ENCODE peak calls at places on chromosomes 5 and 9, in seven cellular contexts. O is DND-41; V is MM.1S; Q is right atrium auricular region; F is ovary; P is CD8-positive, alpha-beta T cell; X is heart right ventricle. S is an unnamed sample.

GRCh38 chr5:317086-317811 is 4.3 kb upstream of the AHRR start:
- DNase-seq in O (no peak), V (no peak), Q (no peak), F (no peak), P (peak; percentile 67), X (no peak), S (no peak)

GRCh38 chr5:10615693-10616092 is 51.8 kb downstream of the ANKRD33B start:
- DNase-seq in O (no peak), V (no peak), Q (no peak), F (no peak), P (no peak), X (no peak), S (no peak)

GRCh38 chr9:128276574-128277270 is 646 bp downstream of the SWI5 start:
- DNase-seq in O (no peak), V (no peak), Q (peak; percentile 65), F (peak; percentile 66), P (no peak), X (peak; percentile 46), S (no peak)

GRCh38 chr5:177455036-177455660 is 8.5 kb downstream of the PRR7 start:
- DNase-seq in O (peak; percentile 86), V (peak; percentile 93), Q (no peak), F (peak; percentile 84), P (peak; percentile 96), X (peak; percentile 78), S (no peak)

GRCh38 chr9:121278535-121279169 is 10.7 kb downstream of the GSN start:
- DNase-seq in O (peak; percentile 24), V (peak; percentile 56), Q (peak; percentile 90), F (no peak), P (no peak), X (peak; percentile 83), S (peak; percentile 95)

GRCh38 chr5:55816342-55816741 is 34.8 kb upstream of the IL31RA start:
- DNase-seq in O (no peak), V (no peak), Q (no peak), F (no peak), P (no peak), X (no peak), S (no peak)

GRCh38 chr9:4837126-4837767 is 44.5 kb downstream of the RCL1 start:
- DNase-seq in O (no peak), V (no peak), Q (no peak), F (no peak), P (no peak), X (no peak), S (no peak)

GRCh38 chr9:109107402-109108240 is 12.1 kb downstream of the TMEM245 start:
- DNase-seq in O (no peak), V (no peak), Q (no peak), F (no peak), P (no peak), X (no peak), S (no peak)

GRCh38 chr5:10565785-10566506 is 2.1 kb downstream of the ANKRD33B start:
- DNase-seq in O (peak; percentile 74), V (peak; percentile 37), Q (no peak), F (no peak), P (no peak), X (no peak), S (no peak)

GRCh38 chr5:126534543-126534942 is 60.5 kb downstream of the ALDH7A1 start:
- DNase-seq in O (no peak), V (no peak), Q (no peak), F (no peak), P (no peak), X (no peak), S (no peak)

GRCh38 chr5:53607896-53608295 is 47.5 kb downstream of the NDUFS4 start:
- DNase-seq in O (no peak), V (no peak), Q (no peak), F (no peak), P (no peak), X (no peak), S (no peak)

GRCh38 chr9:23825143-23825531 is 903 bp downstream of the ELAVL2 start:
- DNase-seq in O (no peak), V (no peak), Q (no peak), F (no peak), P (no peak), X (no peak), S (no peak)

GRCh38 chr9:82957526-82958379 is 105.2 kb downstream of the RASEF start:
- DNase-seq in O (no peak), V (no peak), Q (no peak), F (no peak), P (no peak), X (no peak), S (no peak)

GRCh38 chr5:165914462-165914861 is 2377.0 kb upstream of the WWC1 start:
- DNase-seq in O (no peak), V (no peak), Q (no peak), F (no peak), P (no peak), X (no peak), S (no peak)

GRCh38 chr5:56215019-56215830 is 17.9 kb downstream of the ANKRD55 start:
- DNase-seq in O (no peak), V (no peak), Q (no peak), F (no peak), P (no peak), X (no peak), S (no peak)

GRCh38 chr5:1229822-1230221 is 4.6 kb downstream of the SLC6A18 start:
- DNase-seq in O (peak; percentile 26), V (no peak), Q (no peak), F (no peak), P (no peak), X (no peak), S (no peak)

GRCh38 chr9:93600504-93600903 is 24.1 kb downstream of the PHF2 start:
- DNase-seq in O (peak; percentile 18), V (no peak), Q (peak; percentile 50), F (no peak), P (no peak), X (no peak), S (no peak)

GRCh38 chr9:1946506-1946905 is 68.6 kb upstream of the SMARCA2 start:
- DNase-seq in O (no peak), V (no peak), Q (no peak), F (no peak), P (no peak), X (no peak), S (no peak)

GRCh38 chr9:98251554-98251953 is 3.9 kb downstream of the TBC1D2 start:
- DNase-seq in O (no peak), V (no peak), Q (no peak), F (no peak), P (no peak), X (no peak), S (no peak)

GRCh38 chr5:181200816-181201215 is 4.2 kb downstream of the TRIM7 start:
- DNase-seq in O (no peak), V (peak; percentile 1), Q (no peak), F (no peak), P (no peak), X (no peak), S (no peak)

GRCh38 chr5:178118345-178118744 is 5.0 kb downstream of the N4BP3 start:
- DNase-seq in O (no peak), V (no peak), Q (no peak), F (no peak), P (no peak), X (no peak), S (no peak)

GRCh38 chr9:71890042-71890680 is 20.8 kb downstream of the ABHD17B start:
- DNase-seq in O (no peak), V (no peak), Q (no peak), F (no peak), P (no peak), X (no peak), S (no peak)

GRCh38 chr5:147567917-147568598 is 58.2 kb upstream of the DPYSL3 start:
- DNase-seq in O (no peak), V (peak; percentile 15), Q (no peak), F (no peak), P (no peak), X (no peak), S (no peak)
- H3K27ac ChIP-seq in O (no peak overlapping the region), V (no peak overlapping the region), Q (no peak overlapping the region), F (no peak overlapping the region), P (no peak overlapping the region), X (no peak overlapping the region), S (no peak overlapping the region)

DNA sequence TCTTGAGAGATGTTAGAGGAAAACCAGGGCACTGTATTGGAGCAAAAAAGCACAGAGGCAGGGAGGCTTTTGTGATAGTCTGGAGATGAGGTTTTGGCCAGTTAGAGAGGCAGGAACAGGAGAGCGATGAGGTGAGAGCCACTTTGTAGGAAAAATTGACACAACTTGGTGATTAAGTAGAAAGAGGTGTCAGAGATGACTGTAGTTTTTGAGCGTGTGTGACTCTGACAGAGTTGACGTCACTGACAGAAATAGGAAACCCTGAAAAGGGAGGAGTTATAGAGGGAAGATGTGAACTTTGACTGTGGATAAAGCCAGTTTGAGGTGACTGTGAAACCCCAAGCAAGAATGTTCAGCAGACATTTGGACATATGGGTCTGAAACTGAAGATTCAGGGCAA is 15.7 kb downstream of the NFX1 start:
- DNase-seq in O (no peak), V (no peak), Q (no peak), F (no peak), P (no peak), X (no peak), S (no peak)
- H3K36me3 ChIP-seq in O (peaks cover 96% of the 10 kb centered on the region), V (peaks cover 13% of the 10 kb centered on the region), Q (peaks cover 100% of the 10 kb centered on the region), F (no peaks in the 10 kb centered on the region), P (peaks cover 72% of the 10 kb centered on the region), X (peaks cover 100% of the 10 kb centered on the region), S (peaks cover 12% of the 10 kb centered on the region)

GRCh38 chr5:136164226-136164625 is 28.7 kb downstream of the SMIM32 start:
- DNase-seq in O (no peak), V (peak; percentile 21), Q (no peak), F (no peak), P (no peak), X (no peak), S (no peak)

GRCh38 chr5:136169218-136169617 is 23.7 kb downstream of the SMIM32 start:
- DNase-seq in O (no peak), V (no peak), Q (no peak), F (no peak), P (no peak), X (no peak), S (no peak)

GRCh38 chr5:136162001-136162400 is 29.4 kb downstream of the SMAD5 start:
- DNase-seq in O (no peak), V (no peak), Q (no peak), F (no peak), P (no peak), X (no peak), S (no peak)

DNA sequence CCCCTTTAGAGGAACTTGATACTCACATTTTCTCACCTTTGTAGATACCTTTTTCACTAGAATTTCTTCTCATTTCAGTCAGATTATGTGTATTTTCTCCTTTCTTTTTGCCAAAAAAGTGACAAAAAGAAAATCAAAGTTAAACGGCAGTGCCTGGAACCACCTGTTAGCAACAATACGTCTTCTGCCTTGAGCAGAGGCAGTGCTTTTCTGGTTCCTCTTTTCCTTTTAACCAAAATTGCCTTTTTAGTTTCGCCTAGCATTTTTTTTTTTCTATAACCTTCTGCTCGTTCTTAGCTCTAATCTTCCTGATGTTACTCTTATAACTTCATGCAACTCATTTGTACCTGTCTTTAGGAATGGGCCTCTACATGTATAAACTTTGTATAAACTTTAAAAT is 26.1 kb downstream of the SMIM32 start:
- DNase-seq in O (no peak), V (peak; percentile 15), Q (no peak), F (no peak), P (no peak), X (no peak), S (no peak)
- H3K27ac ChIP-seq in O (no peak overlapping the region), V (peak overlapping the region; percentile 19), Q (no peak overlapping the region), F (no peak overlapping the region), P (no peak overlapping the region), X (no peak overlapping the region), S (no peak overlapping the region)

DNA sequence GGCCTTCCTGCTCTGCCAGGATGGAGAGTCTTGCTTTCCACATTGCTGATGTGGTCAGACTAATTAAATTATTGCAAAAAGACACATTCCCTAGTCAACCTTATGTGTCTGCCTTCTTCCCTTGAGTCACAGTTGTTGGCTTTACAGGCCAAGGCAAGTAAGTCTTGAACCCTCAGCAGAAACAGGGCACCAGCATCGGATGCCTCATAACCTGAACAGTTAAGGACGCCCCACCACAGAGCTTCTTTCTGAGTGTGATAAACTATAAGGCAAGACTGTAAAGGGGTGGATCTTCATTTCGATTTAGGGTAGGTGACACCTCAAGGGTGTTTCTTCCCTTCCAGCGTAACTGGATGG is 670 bp upstream of the KIF2A start:
- DNase-seq in O (no peak), V (no peak), Q (no peak), F (no peak), P (no peak), X (no peak), S (no peak)
- H3K36me3 ChIP-seq in O (peaks cover 12% of the 10 kb centered on the region), V (peaks cover 3% of the 10 kb centered on the region), Q (no peaks in the 10 kb centered on the region), F (no peaks in the 10 kb centered on the region), P (no peaks in the 10 kb centered on the region), X (no peaks in the 10 kb centered on the region), S (no peaks in the 10 kb centered on the region)

S was measured in breast epithelium.